ENCODE peak calls at places on chromosomes 6 and 20, in ten cellular contexts. H is spleen, Q is dermis microvascular lymphatic vessel endothelial cell, G is ELF-1, R is NCI-H187 treated with DMSO at 0.1 percent for 48 hours, D is GM03348, Y is HCEC 1CT, U is cardiac septum, J is skeletal muscle cell, C is posterior cingulate gyrus. T is an unnamed sample.
A peak's percentile ranks its signal among the peaks of the same experiment; 100 is the strongest.

GRCh38 chr20:36498386-36499179 is 42.7 kb upstream of the MYL9 start:
- DNase-seq in H (no peak), Y (no peak), Q (no peak), G (no peak), J (no peak), U (no peak), D (no peak), R (no peak), C (peak; percentile 44), T (no peak)

GRCh38 chr6:11921017-11921438 is 91.1 kb upstream of the HIVEP1 start:
- DNase-seq in C (no peak), U (no peak), Q (peak; percentile 42), H (no peak), J (peak; percentile 80), G (peak; percentile 90), Y (peak; percentile 94), D (peak; percentile 92), R (no peak), T (peak; percentile 94)

GRCh38 chr20:11919046-11919445 is 1.4 kb downstream of the BTBD3 start:
- DNase-seq in Q (peak; percentile 57), R (peak; percentile 33), U (no peak), G (no peak), D (no peak), C (no peak), H (no peak), J (peak; percentile 14), Y (no peak), T (no peak)

GRCh38 chr20:2059411-2059810 is 42.2 kb upstream of the STK35 start:
- DNase-seq in H (no peak), J (no peak), Y (no peak), U (no peak), C (no peak), R (no peak), Q (no peak), D (no peak), G (no peak), T (no peak)

GRCh38 chr20:1894951-1895673 is at the start of gene SIRPA:
- DNase-seq in Y (peak; percentile 62), J (peak; percentile 29), C (peak; percentile 92), G (no peak), H (peak; percentile 87), U (peak; percentile 88), D (peak; percentile 96), R (no peak), Q (peak; percentile 80), T (peak; percentile 49)

GRCh38 chr6:52653151-52653550 is 17.8 kb upstream of the TMEM14A start:
- DNase-seq in D (no peak), R (no peak), Q (no peak), U (no peak), C (no peak), Y (peak; percentile 33), H (no peak), G (no peak), J (no peak), T (no peak)

GRCh38 chr6:30238178-30238795 is 25.1 kb upstream of the TRIM26 start:
- DNase-seq in D (peak; percentile 42), G (peak; percentile 20), C (no peak), Y (no peak), U (no peak), J (no peak), R (no peak), H (no peak), Q (peak; percentile 34), T (peak; percentile 21)

GRCh38 chr20:48684501-48685041 is 143.2 kb downstream of the PREX1 start:
- DNase-seq in D (no peak), H (peak; percentile 48), G (peak; percentile 70), Y (no peak), J (no peak), C (no peak), Q (peak; percentile 41), U (no peak), R (no peak), T (no peak)

GRCh38 chr20:58555078-58555765 is 40.0 kb upstream of the APCDD1L start:
- DNase-seq in D (peak; percentile 87), G (no peak), J (peak; percentile 77), H (no peak), C (peak; percentile 76), R (no peak), Y (peak; percentile 65), Q (peak; percentile 66), U (no peak), T (peak; percentile 91)

GRCh38 chr6:153003294-153003645 is 761 bp upstream of the MTRF1L start:
- DNase-seq in J (no peak), D (peak; percentile 8), R (no peak), Q (no peak), G (no peak), Y (no peak), H (no peak), U (no peak), C (no peak), T (no peak)